ENCODE peak calls at places on chromosomes 13 and 19, in six cellular contexts. One of them, this sample, is unnamed.

GRCh38 chr13:40483601-40484000 is 182.8 kb downstream of the FOXO1 start:
- ATAC-seq in aorta: no peak
- ATAC-seq in A549: no peak
- ATAC-seq in foreskin keratinocyte: no peak
- ATAC-seq in T-helper 17 cell: no peak
- ATAC-seq in PC-3: no peak
- ATAC-seq in this sample: no peak

GRCh38 chr13:28001837-28002473 is 13.5 kb upstream of the URAD start:
- ATAC-seq in T-helper 17 cell: no peak
- ATAC-seq in foreskin keratinocyte: no peak
- ATAC-seq in aorta: peak
- ATAC-seq in A549: no peak
- ATAC-seq in PC-3: no peak
- ATAC-seq in this sample: no peak

GRCh38 chr19:54128441-54128725 is 9.2 kb upstream of the CNOT3 start:
- ATAC-seq in A549: no peak
- ATAC-seq in PC-3: no peak
- ATAC-seq in aorta: no peak
- ATAC-seq in foreskin keratinocyte: no peak
- ATAC-seq in T-helper 17 cell: no peak
- ATAC-seq in this sample: no peak

GRCh38 chr13:73162912-73163911 is 104.4 kb downstream of the KLF5 start:
- ATAC-seq in A549: peak
- ATAC-seq in T-helper 17 cell: no peak
- ATAC-seq in aorta: no peak
- ATAC-seq in foreskin keratinocyte: peak
- ATAC-seq in PC-3: peak
- ATAC-seq in this sample: peak

GRCh38 chr13:75308222-75308621 is 173.7 kb downstream of the TBC1D4 start:
- ATAC-seq in A549: no peak
- ATAC-seq in foreskin keratinocyte: no peak
- ATAC-seq in PC-3: no peak
- ATAC-seq in T-helper 17 cell: no peak
- ATAC-seq in aorta: no peak
- ATAC-seq in this sample: no peak

GRCh38 chr19:35342430-35342829 is 5.3 kb upstream of the FFAR1 start:
- ATAC-seq in PC-3: no peak
- ATAC-seq in aorta: no peak
- ATAC-seq in foreskin keratinocyte: no peak
- ATAC-seq in T-helper 17 cell: no peak
- ATAC-seq in A549: peak
- ATAC-seq in this sample: no peak

GRCh38 chr13:27171244-27171829 is at the start of gene USP12:
- ATAC-seq in foreskin keratinocyte: no peak
- ATAC-seq in PC-3: peak
- ATAC-seq in aorta: peak
- ATAC-seq in T-helper 17 cell: peak
- ATAC-seq in A549: peak
- ATAC-seq in this sample: peak

GRCh38 chr13:67084066-67084465 is 146.1 kb downstream of the PCDH9 start:
- ATAC-seq in foreskin keratinocyte: no peak
- ATAC-seq in T-helper 17 cell: no peak
- ATAC-seq in aorta: no peak
- ATAC-seq in PC-3: no peak
- ATAC-seq in A549: no peak
- ATAC-seq in this sample: no peak

GRCh38 chr13:93480553-93481106 is 254.0 kb downstream of the GPC6 start:
- ATAC-seq in aorta: no peak
- ATAC-seq in foreskin keratinocyte: no peak
- ATAC-seq in A549: no peak
- ATAC-seq in PC-3: peak
- ATAC-seq in T-helper 17 cell: no peak
- ATAC-seq in this sample: no peak

GRCh38 chr19:13001502-13002388 is 6.5 kb downstream of the NFIX start:
- ATAC-seq in T-helper 17 cell: no peak
- ATAC-seq in foreskin keratinocyte: no peak
- ATAC-seq in A549: no peak
- ATAC-seq in aorta: peak
- ATAC-seq in PC-3: no peak
- ATAC-seq in this sample: peak